ENCODE peak calls at places on chromosomes 12 and 14, in four cellular contexts. F is K562, X is HL-60, K is GM12878. E is an unnamed sample.

GRCh38 chr14:104936361-104937155 is 11.9 kb downstream of the PLD4 start:
- DNase-seq in K (no peak), X (no peak), F (no peak), E (no peak)

GRCh38 chr12:12349711-12350665 is at the start of gene MANSC1:
- DNase-seq in K (no peak), X (peak; percentile 60), F (peak; percentile 58), E (peak; percentile 46)

GRCh38 chr14:73463411-73463810 is 5.1 kb upstream of the NUMB start:
- DNase-seq in F (no peak), X (peak; percentile 88), K (no peak), E (no peak)

GRCh38 chr12:52055781-52056711 is 4.8 kb downstream of the NR4A1 start:
- DNase-seq in X (no peak), F (no peak), K (no peak), E (no peak)

GRCh38 chr14:67722293-67722692 is 20.6 kb downstream of the RDH12 start:
- DNase-seq in X (no peak), K (no peak), F (no peak), E (no peak)

GRCh38 chr12:70556179-70556869 is 80.9 kb downstream of the PTPRB start:
- DNase-seq in X (no peak), K (no peak), F (no peak), E (no peak)

GRCh38 chr14:77204457-77204796 is 22.8 kb downstream of the TMEM63C start:
- DNase-seq in F (no peak), X (no peak), K (no peak), E (no peak)

GRCh38 chr14:104302794-104303405 is 164.5 kb downstream of the KIF26A start:
- DNase-seq in K (no peak), X (no peak), F (no peak), E (no peak)

GRCh38 chr12:62900686-62901272 is 34.2 kb downstream of the PPM1H start:
- DNase-seq in F (peak; percentile 47), K (no peak), X (no peak), E (no peak)

GRCh38 chr12:14238224-14238792 is 127.2 kb upstream of the ATF7IP start:
- DNase-seq in X (no peak), F (no peak), K (no peak), E (no peak)

GRCh38 chr14:55819610-55820304 is 239.8 kb downstream of the KTN1 start:
- DNase-seq in X (peak; percentile 48), K (peak; percentile 40), F (no peak), E (no peak)

GRCh38 chr12:22658214-22658613 is 33.2 kb downstream of the ETNK1 start:
- DNase-seq in F (no peak), X (no peak), K (no peak), E (no peak)

GRCh38 chr12:111390894-111391293 is 14.8 kb upstream of the SH2B3 start:
- DNase-seq in K (no peak), F (no peak), X (no peak), E (no peak)

GRCh38 chr12:20656600-20656999 is 38.5 kb upstream of the SLCO1C1 start:
- DNase-seq in K (no peak), F (peak; percentile 2), X (no peak), E (no peak)

GRCh38 chr12:108854055-108854452 is 3.3 kb downstream of the SSH1 start:
- DNase-seq in K (peak; percentile 52), X (no peak), F (no peak), E (no peak)

GRCh38 chr12:108856170-108856427 is 1.3 kb downstream of the SSH1 start:
- DNase-seq in F (no peak), K (no peak), X (no peak), E (no peak)

GRCh38 chr12:108855284-108856169 is 1.9 kb downstream of the SSH1 start:
- DNase-seq in F (peak; percentile 85), X (no peak), K (no peak), E (no peak)

GRCh38 chr12:108853426-108853825 is 4.0 kb downstream of the SSH1 start:
- DNase-seq in F (no peak), X (no peak), K (no peak), E (no peak)

GRCh38 chr12:108854453-108855283 is 2.7 kb downstream of the SSH1 start:
- DNase-seq in X (no peak), K (peak; percentile 83), F (peak; percentile 38), E (no peak)
- TF ChIP-seq POLR2AphosphoS5 in X (no peak), K (peak; percentile 79), F (no peak), E (no peak)

DNA sequence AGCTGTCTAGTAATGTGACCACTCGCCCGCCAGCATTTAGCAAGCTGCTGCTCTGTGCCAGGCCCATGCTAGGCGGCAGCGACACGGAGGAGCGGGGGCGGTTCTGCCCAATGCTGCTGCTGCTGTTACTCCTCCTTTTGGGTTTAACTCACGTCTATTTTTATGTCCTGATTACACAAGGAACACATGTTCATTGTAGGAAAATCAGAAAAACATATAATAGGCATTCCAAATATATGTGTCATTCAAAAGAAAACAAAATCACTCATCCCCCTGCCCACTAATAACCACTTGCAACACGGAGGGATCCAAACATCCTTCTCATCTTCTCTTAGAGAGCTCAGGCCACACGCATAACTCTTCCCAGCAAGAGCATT is 30.4 kb downstream of the CCDC92 start:
- DNase-seq in X (no peak), F (no peak), K (no peak), E (no peak)
- TF ChIP-seq SPI1 in X (no peak), F (no peak), K (no peak), E (no peak)

GRCh38 chr14:68975667-68976066 is 3.4 kb downstream of the ACTN1 start:
- DNase-seq in F (no peak), K (no peak), X (no peak), E (no peak)
- TF ChIP-seq POLR2AphosphoS5 in F (no peak), K (no peak), X (no peak), E (no peak)

GRCh38 chr14:89190779-89191513 is 226.1 kb downstream of the FOXN3 start:
- DNase-seq in X (no peak), K (no peak), F (no peak), E (no peak)
- TF ChIP-seq SPI1 in X (no peak), K (no peak), F (no peak), E (no peak)

DNA sequence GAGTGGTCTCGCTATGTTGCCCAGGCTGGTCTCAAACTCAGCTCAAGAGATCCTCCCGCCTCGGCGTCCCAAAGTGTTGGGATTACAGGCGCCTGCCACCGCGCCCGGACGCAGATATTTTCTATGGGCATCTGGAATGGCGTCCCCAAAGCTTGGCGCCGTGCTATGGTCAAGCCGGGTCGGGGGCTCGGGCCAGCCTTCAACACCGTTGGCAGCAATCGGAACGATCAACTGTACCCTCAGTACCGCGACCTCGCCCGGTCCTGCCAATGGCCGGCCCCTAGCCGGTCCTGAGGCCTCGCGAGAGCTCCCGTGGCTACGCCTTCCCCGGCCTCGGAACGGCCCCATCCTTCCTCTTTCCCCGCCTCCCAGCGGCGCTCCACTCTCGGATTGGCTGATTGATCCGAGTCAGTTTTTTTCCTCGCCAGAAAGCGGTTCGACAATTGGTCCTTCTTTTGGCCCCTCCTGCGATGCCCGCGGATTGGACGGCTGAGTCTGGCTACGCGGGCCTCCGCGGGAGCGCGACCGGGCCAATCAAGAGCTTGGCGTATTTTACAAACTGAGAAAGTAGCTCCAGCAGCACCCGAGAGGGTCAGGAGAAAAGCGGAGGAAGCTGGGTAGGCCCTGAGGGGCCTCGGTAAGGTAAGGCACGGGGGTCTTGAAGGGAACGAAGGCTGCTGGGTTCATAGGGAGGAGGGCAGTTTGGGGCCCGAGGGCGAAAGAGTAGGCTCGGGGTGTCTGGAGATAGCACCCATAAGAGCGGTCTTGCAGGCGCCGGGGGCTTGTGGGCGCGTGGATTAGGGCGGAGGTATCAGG is at the start of gene TROAP:
- DNase-seq in X (peak; percentile 94), K (peak; percentile 96), F (peak; percentile 99), E (peak; percentile 97)
- TF ChIP-seq POLR2AphosphoS5 in X (peak; percentile 81), K (peak; percentile 77), F (peak; percentile 71), E (peak; percentile 82)

GRCh38 chr14:22221508-22221907 is 367.5 kb downstream of the DAD1 start:
- DNase-seq in X (no peak), F (peak; percentile 15), K (no peak), E (peak; percentile 4)
- TF ChIP-seq SPI1 in X (no peak), F (no peak), K (no peak), E (no peak)

GRCh38 chr12:9074484-9075140 is 41.1 kb downstream of the A2M start:
- DNase-seq in F (no peak), X (no peak), K (no peak), E (no peak)
- TF ChIP-seq POLR2AphosphoS5 in F (no peak), X (no peak), K (no peak), E (no peak)

GRCh38 chr14:83291716-83292115 is 1758.1 kb upstream of the SEL1L start:
- DNase-seq in F (no peak), X (no peak), K (no peak), E (no peak)

GRCh38 chr14:83297361-83297760 is 1763.7 kb upstream of the SEL1L start:
- DNase-seq in F (no peak), K (no peak), X (no peak), E (no peak)

GRCh38 chr14:83290447-83290846 is 1756.8 kb upstream of the SEL1L start:
- DNase-seq in X (no peak), F (no peak), K (no peak), E (no peak)

GRCh38 chr14:83289390-83289789 is 1755.7 kb upstream of the SEL1L start:
- DNase-seq in F (no peak), X (no peak), K (no peak), E (no peak)

DNA sequence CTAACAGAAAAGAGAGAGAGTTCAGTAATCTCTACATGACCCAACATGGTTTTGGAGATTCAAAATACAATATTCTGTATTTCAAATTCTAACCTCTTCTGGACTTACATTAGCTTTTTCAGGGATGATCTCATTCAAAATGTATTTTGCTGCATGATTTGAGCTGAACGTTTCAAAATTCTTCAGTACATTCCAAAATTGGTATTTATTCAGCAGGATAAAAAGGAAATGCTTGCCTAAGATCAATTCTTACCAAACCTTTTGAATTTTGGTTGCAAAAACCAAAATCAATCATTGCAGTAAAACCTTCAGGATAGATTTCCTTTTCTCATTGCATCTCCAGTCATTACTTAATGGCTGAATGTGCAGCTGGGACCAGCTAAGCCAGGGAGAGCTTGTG is 1761.3 kb upstream of the SEL1L start:
- DNase-seq in F (no peak), K (no peak), X (no peak), E (no peak)
- TF ChIP-seq SPI1 in F (no peak), K (no peak), X (no peak), E (no peak)